ENCODE peak calls at places on chromosomes 13 and 19, in eight cellular contexts. X is activated T-helper 2 cell treated with anti-CD3 and anti-CD28 coated beads, Interferon-gamma antibody, Interleukin-2, Interleukin-4, amounts not matched to agents 10 μg/mL and 5 μg/mL and 100 μg/mL, durations not matched to agents 14 hours and 24 hours and 36 hours; I is omental fat pad; E is HT1080; U is NCI-H2171 treated with DMSO at 0.1 percent for 48 hours; P is brain microvascular endothelial cell; F is anterior cingulate cortex; L is amniotic epithelial cell. S is an unnamed sample.

GRCh38 chr19:1856345-1856697 is 7.1 kb downstream of the KLF16 start:
- DNase-seq in X (no peak), I (no peak), E (no peak), U (peak; percentile 87), P (no peak), F (no peak), L (no peak), S (no peak)

GRCh38 chr13:41565221-41565620 is 107.9 kb downstream of the RGCC start:
- DNase-seq in X (no peak), I (no peak), E (peak; percentile 91), U (no peak), P (peak; percentile 89), F (no peak), L (peak; percentile 87), S (peak; percentile 16)

GRCh38 chr13:109941951-109942350 is 155.6 kb upstream of the IRS2 start:
- DNase-seq in X (no peak), I (no peak), E (no peak), U (no peak), P (no peak), F (no peak), L (peak; percentile 79), S (no peak)

GRCh38 chr13:59413121-59413520 is 750.6 kb downstream of the DIAPH3 start:
- DNase-seq in X (no peak), I (no peak), E (no peak), U (no peak), P (peak; percentile 5), F (no peak), L (no peak), S (no peak)

GRCh38 chr19:6868341-6868740 is 19.0 kb upstream of the ADGRE1 start:
- DNase-seq in X (no peak), I (no peak), E (no peak), U (no peak), P (no peak), F (peak; percentile 2), L (no peak), S (no peak)

GRCh38 chr19:36041831-36042230 is 9.2 kb upstream of the CLIP3 start:
- DNase-seq in X (no peak), I (no peak), E (no peak), U (no peak), P (peak; percentile 55), F (no peak), L (peak; percentile 98), S (no peak)

GRCh38 chr13:35512271-35512920 is 35.9 kb upstream of the MAB21L1 start:
- DNase-seq in X (no peak), I (no peak), E (peak; percentile 96), U (no peak), P (peak; percentile 89), F (no peak), L (peak; percentile 97), S (peak; percentile 35)

GRCh38 chr19:1057185-1057857 is 9.6 kb upstream of the ARHGAP45 start:
- DNase-seq in X (no peak), I (no peak), E (peak; percentile 43), U (peak; percentile 56), P (peak; percentile 58), F (no peak), L (peak; percentile 76), S (peak; percentile 51)

GRCh38 chr19:34999498-35000337 is at the start of gene GRAMD1A:
- DNase-seq in X (peak; percentile 70), I (peak; percentile 51), E (peak; percentile 60), U (peak; percentile 61), P (peak; percentile 65), F (peak; percentile 75), L (peak; percentile 91), S (peak; percentile 75)

GRCh38 chr13:42602910-42603309 is 29.0 kb downstream of the TNFSF11 start:
- DNase-seq in X (no peak), I (no peak), E (no peak), U (no peak), P (no peak), F (no peak), L (no peak), S (no peak)

GRCh38 chr19:11268783-11269267 is 6.5 kb upstream of the DOCK6 start:
- DNase-seq in X (no peak), I (no peak), E (peak; percentile 47), U (no peak), P (peak; percentile 82), F (no peak), L (no peak), S (no peak)

GRCh38 chr19:28297036-28297435 is 915.9 kb downstream of the UQCRFS1 start:
- DNase-seq in X (no peak), I (no peak), E (no peak), U (no peak), P (no peak), F (no peak), L (no peak), S (no peak)

GRCh38 chr13:78780708-78781107 is 121.8 kb upstream of the OBI1 start:
- DNase-seq in X (no peak), I (no peak), E (no peak), U (no peak), P (no peak), F (no peak), L (no peak), S (no peak)

GRCh38 chr19:51440846-51441409 is 17.3 kb downstream of the SIGLEC8 start:
- DNase-seq in X (no peak), I (no peak), E (no peak), U (no peak), P (no peak), F (no peak), L (no peak), S (peak; percentile 41)

GRCh38 chr19:56964526-56964925 is 124.0 kb upstream of the PEG3 start:
- DNase-seq in X (no peak), I (no peak), E (no peak), U (no peak), P (no peak), F (no peak), L (no peak), S (no peak)

GRCh38 chr19:39874404-39874803 is 28.2 kb upstream of the FBL start:
- DNase-seq in X (no peak), I (no peak), E (no peak), U (no peak), P (no peak), F (no peak), L (no peak), S (no peak)

GRCh38 chr19:13684021-13684420 is 80.3 kb upstream of the MRI1 start:
- DNase-seq in X (no peak), I (no peak), E (no peak), U (peak; percentile 94), P (no peak), F (no peak), L (no peak), S (no peak)